ENCODE peak calls at places on chromosomes 11 and 22, in nine cellular contexts. One of them, this sample, is unnamed. For H3K36me3, the result is how much of the 10 kb centered on the place peaks cover.

GRCh38 chr11:76056881-76057280 is 149.4 kb downstream of the WNT11 start:
- DNase-seq in uterus: no peak
- DNase-seq in spleen: no peak
- DNase-seq in gastrocnemius medialis: no peak
- DNase-seq in adrenal gland: no peak
- DNase-seq in right lobe of liver: no peak
- DNase-seq in tibial nerve: no peak
- DNase-seq in ovary: no peak
- DNase-seq in HCT116: no peak
- DNase-seq in this sample: no peak

GRCh38 chr11:13487661-13488030 is 8.2 kb downstream of the PTH start:
- DNase-seq in uterus: no peak
- DNase-seq in spleen: no peak
- DNase-seq in gastrocnemius medialis: no peak
- DNase-seq in adrenal gland: no peak
- DNase-seq in right lobe of liver: no peak
- DNase-seq in tibial nerve: no peak
- DNase-seq in ovary: no peak
- DNase-seq in HCT116: peak
- DNase-seq in this sample: no peak

GRCh38 chr11:33452806-33453205 is 195.6 kb downstream of the HIPK3 start:
- DNase-seq in uterus: no peak
- DNase-seq in spleen: no peak
- DNase-seq in gastrocnemius medialis: no peak
- DNase-seq in adrenal gland: peak
- DNase-seq in right lobe of liver: no peak
- DNase-seq in tibial nerve: no peak
- DNase-seq in ovary: no peak
- DNase-seq in HCT116: no peak
- DNase-seq in this sample: no peak

GRCh38 chr22:49776891-49777290 is 50.8 kb downstream of the BRD1 start:
- DNase-seq in uterus: no peak
- DNase-seq in spleen: no peak
- DNase-seq in gastrocnemius medialis: no peak
- DNase-seq in adrenal gland: no peak
- DNase-seq in right lobe of liver: no peak
- DNase-seq in tibial nerve: no peak
- DNase-seq in ovary: no peak
- DNase-seq in HCT116: no peak
- DNase-seq in this sample: no peak

GRCh38 chr11:8013833-8014232 is 26.7 kb downstream of the EIF3F start:
- DNase-seq in uterus: no peak
- DNase-seq in spleen: no peak
- DNase-seq in gastrocnemius medialis: no peak
- DNase-seq in adrenal gland: no peak
- DNase-seq in right lobe of liver: no peak
- DNase-seq in tibial nerve: no peak
- DNase-seq in ovary: no peak
- DNase-seq in HCT116: no peak
- DNase-seq in this sample: no peak

GRCh38 chr22:42000466-42000865 is 1.9 kb downstream of the WBP2NL start:
- DNase-seq in uterus: no peak
- DNase-seq in spleen: no peak
- DNase-seq in gastrocnemius medialis: no peak
- DNase-seq in adrenal gland: no peak
- DNase-seq in right lobe of liver: no peak
- DNase-seq in tibial nerve: no peak
- DNase-seq in ovary: no peak
- DNase-seq in HCT116: no peak
- DNase-seq in this sample: no peak

GRCh38 chr11:74265256-74265655 is 46.2 kb downstream of the P4HA3 start:
- DNase-seq in uterus: no peak
- DNase-seq in spleen: no peak
- DNase-seq in gastrocnemius medialis: no peak
- DNase-seq in adrenal gland: no peak
- DNase-seq in right lobe of liver: no peak
- DNase-seq in tibial nerve: no peak
- DNase-seq in ovary: no peak
- DNase-seq in HCT116: no peak
- DNase-seq in this sample: no peak

GRCh38 chr22:38218661-38219331 is 17.0 kb downstream of the MAFF start:
- DNase-seq in uterus: peak
- DNase-seq in spleen: no peak
- DNase-seq in gastrocnemius medialis: peak
- DNase-seq in adrenal gland: peak
- DNase-seq in right lobe of liver: peak
- DNase-seq in tibial nerve: no peak
- DNase-seq in ovary: peak
- DNase-seq in HCT116: peak
- DNase-seq in this sample: peak

GRCh38 chr22:26581769-26582168 is 8.2 kb downstream of the TPST2 start:
- DNase-seq in uterus: no peak
- DNase-seq in spleen: peak
- DNase-seq in gastrocnemius medialis: no peak
- DNase-seq in adrenal gland: no peak
- DNase-seq in right lobe of liver: no peak
- DNase-seq in tibial nerve: no peak
- DNase-seq in ovary: no peak
- DNase-seq in HCT116: no peak
- DNase-seq in this sample: no peak

GRCh38 chr22:26577081-26577480 is 12.9 kb downstream of the TPST2 start:
- DNase-seq in uterus: no peak
- DNase-seq in spleen: peak
- DNase-seq in gastrocnemius medialis: no peak
- DNase-seq in adrenal gland: no peak
- DNase-seq in right lobe of liver: no peak
- DNase-seq in tibial nerve: no peak
- DNase-seq in ovary: no peak
- DNase-seq in HCT116: no peak
- DNase-seq in this sample: no peak

GRCh38 chr22:26580240-26580962 is 9.5 kb downstream of the TPST2 start:
- DNase-seq in uterus: no peak
- DNase-seq in spleen: peak
- DNase-seq in gastrocnemius medialis: no peak
- DNase-seq in adrenal gland: no peak
- DNase-seq in right lobe of liver: no peak
- DNase-seq in tibial nerve: no peak
- DNase-seq in ovary: no peak
- DNase-seq in HCT116: no peak
- DNase-seq in this sample: no peak

GRCh38 chr22:26581026-26581425 is 8.9 kb downstream of the TPST2 start:
- DNase-seq in uterus: no peak
- DNase-seq in spleen: peak
- DNase-seq in gastrocnemius medialis: no peak
- DNase-seq in adrenal gland: no peak
- DNase-seq in right lobe of liver: no peak
- DNase-seq in tibial nerve: no peak
- DNase-seq in ovary: no peak
- DNase-seq in HCT116: no peak
- DNase-seq in this sample: no peak

DNA sequence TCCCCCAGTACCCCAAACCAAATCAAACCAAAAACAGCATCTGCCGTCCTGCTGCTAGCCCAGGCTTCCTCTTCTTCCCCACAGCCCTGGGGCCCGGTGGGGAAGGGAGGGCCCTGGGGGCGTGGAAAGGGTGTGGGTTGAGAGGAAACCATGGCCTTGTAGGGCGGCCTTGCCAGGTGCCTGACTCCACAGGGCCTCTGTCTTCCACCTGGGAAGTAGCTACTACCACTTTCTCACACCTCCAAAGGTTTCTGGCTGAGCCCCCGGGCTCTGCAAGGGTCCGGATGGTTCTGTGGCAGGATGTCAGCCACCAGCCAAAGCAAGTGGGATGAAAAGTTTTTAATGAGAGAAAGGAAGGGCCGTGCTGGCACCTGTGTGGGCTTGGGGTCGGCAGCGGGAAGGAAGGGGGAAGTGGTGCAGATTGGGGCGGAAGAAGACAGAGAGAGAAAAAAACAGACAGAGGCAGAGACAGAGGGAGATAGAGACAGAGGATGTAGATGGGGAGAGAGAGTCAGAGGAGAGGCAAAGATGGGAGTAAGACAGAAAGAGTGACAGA is 10.5 kb downstream of the TPST2 start:
- DNase-seq in uterus: no peak
- DNase-seq in spleen: peak
- DNase-seq in gastrocnemius medialis: no peak
- DNase-seq in adrenal gland: no peak
- DNase-seq in right lobe of liver: peak
- DNase-seq in tibial nerve: no peak
- DNase-seq in ovary: no peak
- DNase-seq in HCT116: no peak
- DNase-seq in this sample: peak
- H3K4me3 ChIP-seq in uterus: no peak
- H3K4me3 ChIP-seq in spleen: no peak
- H3K4me3 ChIP-seq in gastrocnemius medialis: no peak
- H3K4me3 ChIP-seq in adrenal gland: no peak
- H3K4me3 ChIP-seq in right lobe of liver: no peak
- H3K4me3 ChIP-seq in tibial nerve: no peak
- H3K4me3 ChIP-seq in ovary: no peak
- H3K4me3 ChIP-seq in HCT116: no peak
- H3K4me3 ChIP-seq in this sample: no peak

DNA sequence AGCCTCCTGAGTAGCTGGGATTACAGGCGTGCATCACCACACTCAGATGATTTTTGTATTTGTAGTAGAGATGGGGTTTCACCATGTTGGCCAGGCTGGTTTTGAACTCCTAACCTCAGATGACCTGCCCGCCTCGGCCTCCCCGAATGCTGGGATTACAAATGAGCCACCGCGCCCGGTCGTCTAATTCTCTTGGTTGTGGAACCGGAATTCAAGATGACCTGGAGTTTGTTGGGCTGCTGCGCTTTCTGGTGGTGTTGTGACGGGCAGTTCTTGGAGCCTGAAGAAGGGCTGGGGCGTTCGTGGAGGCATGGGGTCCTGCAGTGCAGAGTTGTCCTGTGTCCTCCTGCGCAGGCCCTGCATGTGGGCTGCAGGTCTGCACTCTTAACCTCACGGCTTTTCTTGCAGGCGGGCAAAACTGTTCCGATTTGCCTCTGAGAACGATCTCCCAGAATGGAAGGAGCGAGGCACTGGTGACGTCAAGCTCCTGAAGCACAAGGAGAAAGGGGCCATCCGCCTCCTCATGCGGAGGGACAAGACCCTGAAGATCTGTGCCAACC is 4.9 kb upstream of the TRMT2A start:
- DNase-seq in uterus: no peak
- DNase-seq in spleen: no peak
- DNase-seq in gastrocnemius medialis: no peak
- DNase-seq in adrenal gland: no peak
- DNase-seq in right lobe of liver: no peak
- DNase-seq in tibial nerve: no peak
- DNase-seq in ovary: no peak
- DNase-seq in HCT116: no peak
- DNase-seq in this sample: no peak
- TF ChIP-seq POLR2A in uterus: no peak
- TF ChIP-seq POLR2A in spleen: no peak
- TF ChIP-seq POLR2A in gastrocnemius medialis: no peak
- TF ChIP-seq POLR2A in adrenal gland: no peak
- TF ChIP-seq POLR2A in right lobe of liver: no peak
- TF ChIP-seq POLR2A in tibial nerve: no peak
- TF ChIP-seq POLR2A in ovary: no peak
- TF ChIP-seq POLR2A in HCT116: no peak
- TF ChIP-seq POLR2A in this sample: no peak

GRCh38 chr11:61694971-61695706 is 14.9 kb downstream of the DAGLA start:
- DNase-seq in uterus: peak
- DNase-seq in spleen: no peak
- DNase-seq in gastrocnemius medialis: peak
- DNase-seq in adrenal gland: peak
- DNase-seq in right lobe of liver: no peak
- DNase-seq in tibial nerve: no peak
- DNase-seq in ovary: peak
- DNase-seq in HCT116: no peak
- DNase-seq in this sample: peak

GRCh38 chr11:61697093-61697492 is 16.9 kb downstream of the DAGLA start:
- DNase-seq in uterus: no peak
- DNase-seq in spleen: no peak
- DNase-seq in gastrocnemius medialis: peak
- DNase-seq in adrenal gland: peak
- DNase-seq in right lobe of liver: no peak
- DNase-seq in tibial nerve: no peak
- DNase-seq in ovary: no peak
- DNase-seq in HCT116: no peak
- DNase-seq in this sample: no peak

GRCh38 chr11:61693897-61694840 is 14.0 kb downstream of the DAGLA start:
- DNase-seq in uterus: no peak
- DNase-seq in spleen: no peak
- DNase-seq in gastrocnemius medialis: no peak
- DNase-seq in adrenal gland: peak
- DNase-seq in right lobe of liver: no peak
- DNase-seq in tibial nerve: no peak
- DNase-seq in ovary: no peak
- DNase-seq in HCT116: no peak
- DNase-seq in this sample: no peak

GRCh38 chr11:61696602-61697001 is 16.4 kb downstream of the DAGLA start:
- DNase-seq in uterus: peak
- DNase-seq in spleen: no peak
- DNase-seq in gastrocnemius medialis: no peak
- DNase-seq in adrenal gland: no peak
- DNase-seq in right lobe of liver: no peak
- DNase-seq in tibial nerve: no peak
- DNase-seq in ovary: no peak
- DNase-seq in HCT116: no peak
- DNase-seq in this sample: no peak

GRCh38 chr11:61695917-61696316 is 15.7 kb downstream of the DAGLA start:
- DNase-seq in uterus: peak
- DNase-seq in spleen: peak
- DNase-seq in gastrocnemius medialis: peak
- DNase-seq in adrenal gland: peak
- DNase-seq in right lobe of liver: peak
- DNase-seq in tibial nerve: peak
- DNase-seq in ovary: peak
- DNase-seq in HCT116: no peak
- DNase-seq in this sample: peak
- H3K36me3 ChIP-seq in uterus: under half
- H3K36me3 ChIP-seq in spleen: under half
- H3K36me3 ChIP-seq in gastrocnemius medialis: under half
- H3K36me3 ChIP-seq in adrenal gland: under half
- H3K36me3 ChIP-seq in right lobe of liver: under half
- H3K36me3 ChIP-seq in tibial nerve: under half
- H3K36me3 ChIP-seq in ovary: under half
- H3K36me3 ChIP-seq in HCT116: under half
- H3K36me3 ChIP-seq in this sample: under half

GRCh38 chr11:133078591-133079179 is 453.6 kb downstream of the OPCML start:
- DNase-seq in uterus: no peak
- DNase-seq in spleen: no peak
- DNase-seq in gastrocnemius medialis: no peak
- DNase-seq in adrenal gland: peak
- DNase-seq in right lobe of liver: no peak
- DNase-seq in tibial nerve: peak
- DNase-seq in ovary: no peak
- DNase-seq in HCT116: no peak
- DNase-seq in this sample: peak

GRCh38 chr11:133082851-133083488 is 449.3 kb downstream of the OPCML start:
- DNase-seq in uterus: peak
- DNase-seq in spleen: peak
- DNase-seq in gastrocnemius medialis: no peak
- DNase-seq in adrenal gland: peak
- DNase-seq in right lobe of liver: peak
- DNase-seq in tibial nerve: peak
- DNase-seq in ovary: no peak
- DNase-seq in HCT116: no peak
- DNase-seq in this sample: peak

GRCh38 chr11:133081730-133082452 is 450.4 kb downstream of the OPCML start:
- DNase-seq in uterus: no peak
- DNase-seq in spleen: no peak
- DNase-seq in gastrocnemius medialis: no peak
- DNase-seq in adrenal gland: no peak
- DNase-seq in right lobe of liver: no peak
- DNase-seq in tibial nerve: no peak
- DNase-seq in ovary: no peak
- DNase-seq in HCT116: no peak
- DNase-seq in this sample: no peak

GRCh38 chr11:133081020-133081419 is 451.3 kb downstream of the OPCML start:
- DNase-seq in uterus: no peak
- DNase-seq in spleen: no peak
- DNase-seq in gastrocnemius medialis: no peak
- DNase-seq in adrenal gland: no peak
- DNase-seq in right lobe of liver: no peak
- DNase-seq in tibial nerve: no peak
- DNase-seq in ovary: no peak
- DNase-seq in HCT116: no peak
- DNase-seq in this sample: no peak

GRCh38 chr11:133082453-133082781 is 449.9 kb downstream of the OPCML start:
- DNase-seq in uterus: no peak
- DNase-seq in spleen: no peak
- DNase-seq in gastrocnemius medialis: no peak
- DNase-seq in adrenal gland: peak
- DNase-seq in right lobe of liver: no peak
- DNase-seq in tibial nerve: peak
- DNase-seq in ovary: peak
- DNase-seq in HCT116: no peak
- DNase-seq in this sample: no peak
- H3K4me3 ChIP-seq in uterus: no peak
- H3K4me3 ChIP-seq in spleen: no peak
- H3K4me3 ChIP-seq in gastrocnemius medialis: no peak
- H3K4me3 ChIP-seq in adrenal gland: peak
- H3K4me3 ChIP-seq in right lobe of liver: no peak
- H3K4me3 ChIP-seq in tibial nerve: peak
- H3K4me3 ChIP-seq in ovary: no peak
- H3K4me3 ChIP-seq in HCT116: no peak
- H3K4me3 ChIP-seq in this sample: peak

This sample was measured in stomach.